ENCODE peak calls at places on chromosomes 1 and 21, in six cellular contexts. J, N, C, Q, W and V are unnamed samples.
A peak's percentile ranks its signal among the peaks of the same experiment; 100 is the strongest.

GRCh38 chr21:38979271-38980196 is 173.8 kb downstream of the ETS2 start:
- DNase-seq in J (no peak), N (peak; percentile 77), C (no peak), Q (no peak), W (no peak), V (no peak)

GRCh38 chr1:47572731-47573505 is 135.1 kb downstream of the FOXD2 start:
- DNase-seq in J (no peak), N (no peak), C (no peak), Q (no peak), W (no peak), V (no peak)

GRCh38 chr1:94037392-94038229 is 83.3 kb downstream of the ABCA4 start:
- DNase-seq in J (no peak), N (peak; percentile 88), C (no peak), Q (no peak), W (no peak), V (no peak)

GRCh38 chr21:29403922-29404538 is 105.3 kb downstream of the BACH1 start:
- DNase-seq in J (no peak), N (peak; percentile 79), C (no peak), Q (no peak), W (no peak), V (no peak)

GRCh38 chr1:226406401-226406881 is 1.5 kb downstream of the PARP1 start:
- DNase-seq in J (no peak), N (peak; percentile 78), C (no peak), Q (no peak), W (peak; percentile 1), V (no peak)

GRCh38 chr1:203202431-203203245 is 16.1 kb upstream of the CHI3L1 start:
- DNase-seq in J (no peak), N (peak; percentile 40), C (no peak), Q (no peak), W (peak; percentile 3), V (no peak)

GRCh38 chr1:22527555-22528296 is 35.6 kb upstream of the EPHA8 start:
- DNase-seq in J (no peak), N (no peak), C (no peak), Q (no peak), W (no peak), V (no peak)

GRCh38 chr1:15934211-15935055 is 41.5 kb downstream of the ZBTB17 start:
- DNase-seq in J (no peak), N (no peak), C (no peak), Q (no peak), W (no peak), V (no peak)

GRCh38 chr1:199612976-199613774 is 414.3 kb upstream of the NR5A2 start:
- DNase-seq in J (no peak), N (peak; percentile 55), C (no peak), Q (no peak), W (peak; percentile 68), V (no peak)

GRCh38 chr21:34695434-34695833 is 26.6 kb downstream of the CLIC6 start:
- DNase-seq in J (no peak), N (no peak), C (no peak), Q (no peak), W (no peak), V (no peak)

GRCh38 chr1:224739997-224740687 is 124.0 kb downstream of the CNIH3 start:
- DNase-seq in J (no peak), N (no peak), C (no peak), Q (no peak), W (no peak), V (no peak)

GRCh38 chr1:72000809-72001208 is 281.5 kb downstream of the NEGR1 start:
- DNase-seq in J (no peak), N (peak; percentile 88), C (no peak), Q (no peak), W (peak; percentile 10), V (no peak)

GRCh38 chr1:232244426-232244825 is 385.5 kb downstream of the SIPA1L2 start:
- DNase-seq in J (no peak), N (no peak), C (no peak), Q (no peak), W (no peak), V (no peak)

GRCh38 chr1:42931108-42931539 is 27.5 kb downstream of the SLC2A1 start:
- DNase-seq in J (no peak), N (peak; percentile 47), C (no peak), Q (peak; percentile 38), W (no peak), V (peak; percentile 64)

GRCh38 chr1:247111636-247112478 is 7.7 kb upstream of the ZNF669 start:
- DNase-seq in J (peak; percentile 58), N (no peak), C (peak; percentile 64), Q (peak; percentile 76), W (peak; percentile 13), V (no peak)

GRCh38 chr1:68495968-68496679 is 758 bp downstream of the DEPDC1 start:
- DNase-seq in J (no peak), N (peak; percentile 9), C (no peak), Q (peak; percentile 49), W (no peak), V (no peak)

GRCh38 chr21:21029159-21029558 is 30.9 kb downstream of the NCAM2 start:
- DNase-seq in J (no peak), N (no peak), C (no peak), Q (no peak), W (peak; percentile 41), V (no peak)

GRCh38 chr1:27522148-27522859 is 32.3 kb upstream of the WASF2 start:
- DNase-seq in J (no peak), N (peak; percentile 99), C (no peak), Q (peak; percentile 52), W (peak; percentile 36), V (peak; percentile 34)

GRCh38 chr1:15214507-15214906 is 32.5 kb upstream of the FHAD1 start:
- DNase-seq in J (no peak), N (no peak), C (no peak), Q (no peak), W (peak; percentile 73), V (no peak)

GRCh38 chr1:12029720-12030339 is 10.5 kb downstream of the MIIP start:
- DNase-seq in J (no peak), N (no peak), C (no peak), Q (no peak), W (no peak), V (no peak)

GRCh38 chr1:188244681-188245080 is 1415.9 kb downstream of the PLA2G4A start:
- DNase-seq in J (no peak), N (no peak), C (no peak), Q (no peak), W (no peak), V (no peak)
- TF ChIP-seq CTCF in J (no peak), N (no peak), C (no peak), Q (no peak), W (no peak), V (no peak)

GRCh38 chr1:204791453-204792366 is 79.0 kb upstream of the NFASC start:
- DNase-seq in J (peak; percentile 62), N (peak; percentile 61), C (peak; percentile 81), Q (peak; percentile 89), W (peak; percentile 21), V (peak; percentile 71)
- TF ChIP-seq CTCF in J (peak; percentile 83), N (peak; percentile 69), C (peak; percentile 59), Q (peak; percentile 91), W (peak; percentile 90), V (peak; percentile 77)

GRCh38 chr1:32073387-32074229 is 869 bp downstream of the TMEM39B start:
- DNase-seq in J (no peak), N (no peak), C (no peak), Q (peak; percentile 98), W (no peak), V (no peak)
- TF ChIP-seq CTCF in J (peak; percentile 46), N (peak; percentile 9), C (no peak), Q (no peak), W (no peak), V (no peak)

GRCh38 chr1:38502772-38503171 is 356.8 kb downstream of the RRAGC start:
- DNase-seq in J (no peak), N (no peak), C (no peak), Q (peak; percentile 62), W (no peak), V (no peak)
- TF ChIP-seq CTCF in J (peak; percentile 35), N (no peak), C (no peak), Q (no peak), W (peak; percentile 9), V (no peak)

DNA sequence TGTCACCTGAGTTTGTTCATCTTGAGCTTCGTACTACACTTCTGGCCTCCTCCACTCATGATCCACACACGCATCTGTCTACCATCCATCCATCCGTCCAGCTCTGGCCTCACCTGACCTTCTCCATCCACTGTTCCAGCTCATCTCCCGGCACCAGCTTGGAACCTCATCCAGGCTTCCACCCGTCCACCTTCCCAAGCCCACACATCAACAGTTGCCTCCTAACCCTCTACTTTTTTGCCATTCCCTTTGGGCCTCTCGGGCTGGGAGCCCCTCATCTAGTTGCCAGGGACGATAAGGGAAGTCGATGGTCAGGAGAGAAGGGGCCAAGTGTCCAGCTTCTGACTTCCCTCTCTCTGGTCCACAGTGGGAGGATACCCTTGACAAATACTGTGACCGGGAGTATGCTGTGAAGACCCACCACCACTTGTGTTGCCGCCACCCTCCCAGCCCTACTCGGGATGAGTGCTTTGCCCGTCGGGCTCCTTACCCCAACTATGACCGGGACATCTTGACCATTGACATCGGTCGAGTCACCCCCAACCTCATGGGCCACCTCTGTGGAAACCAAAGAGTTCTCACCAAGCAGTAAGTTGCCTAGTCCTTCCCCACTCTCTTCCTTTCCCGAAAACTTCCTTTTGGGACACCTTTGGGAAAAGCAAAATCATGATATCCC is 3.4 kb upstream of the FALEC start:
- DNase-seq in J (no peak), N (no peak), C (no peak), Q (no peak), W (no peak), V (no peak)
- TF ChIP-seq CTCF in J (no peak), N (no peak), C (no peak), Q (no peak), W (no peak), V (no peak)

GRCh38 chr1:109917429-109918076 is 6.9 kb downstream of the CSF1 start:
- DNase-seq in J (no peak), N (no peak), C (no peak), Q (peak; percentile 3), W (no peak), V (no peak)

GRCh38 chr1:109918671-109919070 is 8.0 kb downstream of the CSF1 start:
- DNase-seq in J (no peak), N (no peak), C (no peak), Q (no peak), W (no peak), V (no peak)

GRCh38 chr1:109914587-109915240 is 4.1 kb downstream of the CSF1 start:
- DNase-seq in J (no peak), N (no peak), C (no peak), Q (no peak), W (peak; percentile 63), V (no peak)

GRCh38 chr1:109919271-109919670 is 8.6 kb downstream of the CSF1 start:
- DNase-seq in J (no peak), N (no peak), C (no peak), Q (no peak), W (no peak), V (no peak)

DNA sequence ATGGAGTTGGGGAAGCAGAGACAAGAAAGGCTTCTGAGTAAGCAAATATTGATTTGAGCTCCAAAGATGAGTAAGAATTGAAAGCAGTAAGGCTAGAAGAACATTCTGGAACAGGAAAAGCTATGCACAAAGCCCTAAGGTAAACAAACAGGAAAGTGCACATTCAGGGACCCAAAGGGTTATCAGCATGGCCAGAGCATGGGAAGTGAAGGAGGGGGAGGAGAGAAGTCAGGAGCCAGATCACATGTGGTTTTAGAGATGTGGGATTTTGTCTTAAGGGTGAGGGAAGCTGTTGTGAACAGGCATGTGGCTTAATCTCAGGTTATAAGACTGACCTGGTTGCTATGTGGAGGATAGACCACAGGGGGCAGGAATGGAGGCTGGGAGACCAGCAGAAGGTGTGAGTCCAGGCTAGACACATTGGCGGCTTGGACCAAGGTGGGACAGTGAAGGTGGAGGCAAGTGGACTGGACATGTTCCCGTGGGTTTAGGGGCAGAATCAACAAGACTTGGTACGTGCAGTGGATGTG is 7.5 kb downstream of the CSF1 start:
- DNase-seq in J (no peak), N (no peak), C (no peak), Q (peak; percentile 13), W (no peak), V (no peak)
- TF ChIP-seq CTCF in J (peak; percentile 18), N (peak; percentile 19), C (no peak), Q (no peak), W (peak; percentile 9), V (no peak)